ENCODE peak calls at places on chromosome 14, in nine cellular contexts. K is CD8-positive, alpha-beta memory T cell; G is PC-9; X is CD4-positive, CD25-positive, alpha-beta regulatory T cell; Z is CD8-positive, alpha-beta T cell; I is SK-N-SH; V is fibroblast of lung; R is keratinocyte; S is uterus. B is an unnamed sample.

GRCh38 chr14:20978687-20979086 is 11.1 kb upstream of the METTL17 start:
- DNase-seq in K (no peak), G (no peak), X (no peak), Z (no peak), I (no peak), V (no peak), R (no peak), S (no peak), B (peak; percentile 11)

GRCh38 chr14:94612174-94612573 is at the start of gene SERPINA3:
- DNase-seq in K (no peak), G (no peak), X (no peak), Z (no peak), I (no peak), V (peak; percentile 70), R (no peak), S (no peak), B (no peak)

GRCh38 chr14:59679872-59680271 is 103.3 kb upstream of the CCDC175 start:
- DNase-seq in K (no peak), G (no peak), X (no peak), Z (no peak), I (no peak), V (no peak), R (no peak), S (no peak), B (no peak)

GRCh38 chr14:24246765-24247212 is 4.4 kb upstream of the TINF2 start:
- DNase-seq in K (no peak), G (no peak), X (no peak), Z (no peak), I (no peak), V (no peak), R (no peak), S (no peak), B (peak; percentile 64)

GRCh38 chr14:60931206-60931605 is 49.7 kb downstream of the TRMT5 start:
- DNase-seq in K (no peak), G (no peak), X (no peak), Z (no peak), I (no peak), V (no peak), R (no peak), S (no peak), B (no peak)

GRCh38 chr14:33799705-33800269 is 151.1 kb downstream of the EGLN3 start:
- DNase-seq in K (no peak), G (no peak), X (no peak), Z (no peak), I (no peak), V (no peak), R (no peak), S (no peak), B (no peak)

GRCh38 chr14:75709207-75709812 is 48.3 kb downstream of the TTLL5 start:
- DNase-seq in K (peak; percentile 60), G (peak; percentile 58), X (peak; percentile 27), Z (peak; percentile 23), I (peak; percentile 52), V (peak; percentile 92), R (no peak), S (peak; percentile 78), B (peak; percentile 76)

GRCh38 chr14:42214981-42215491 is 608.4 kb downstream of the LRFN5 start:
- DNase-seq in K (no peak), G (peak; percentile 10), X (no peak), Z (no peak), I (no peak), V (peak; percentile 85), R (peak; percentile 65), S (no peak), B (no peak)

GRCh38 chr14:23101986-23102625 is 2.7 kb downstream of the CIROP start:
- DNase-seq in K (no peak), G (no peak), X (no peak), Z (no peak), I (no peak), V (no peak), R (no peak), S (no peak), B (no peak)

GRCh38 chr14:96501383-96501745 is 818 bp upstream of the PAPOLA start:
- DNase-seq in K (no peak), G (no peak), X (no peak), Z (no peak), I (peak; percentile 17), V (no peak), R (no peak), S (no peak), B (no peak)

GRCh38 chr14:55572578-55572977 is 7.4 kb upstream of the KTN1 start:
- DNase-seq in K (no peak), G (no peak), X (no peak), Z (no peak), I (peak; percentile 41), V (no peak), R (no peak), S (no peak), B (no peak)

GRCh38 chr14:91870001-91870400 is 2.7 kb upstream of the TC2N start:
- DNase-seq in K (peak; percentile 83), G (peak; percentile 5), X (peak; percentile 55), Z (no peak), I (no peak), V (no peak), R (no peak), S (no peak), B (peak; percentile 61)

GRCh38 chr14:94836849-94837248 is 66.9 kb upstream of the GSC start:
- DNase-seq in K (no peak), G (no peak), X (no peak), Z (no peak), I (no peak), V (no peak), R (no peak), S (no peak), B (no peak)

GRCh38 chr14:87813211-87813610 is 179.8 kb downstream of the GALC start:
- DNase-seq in K (no peak), G (no peak), X (no peak), Z (no peak), I (no peak), V (no peak), R (no peak), S (no peak), B (no peak)

GRCh38 chr14:91005716-91006115 is 54.7 kb downstream of the RPS6KA5 start:
- DNase-seq in K (no peak), G (no peak), X (no peak), Z (no peak), I (no peak), V (no peak), R (no peak), S (no peak), B (no peak)

GRCh38 chr14:75875958-75876357 is 105.8 kb downstream of the TGFB3 start:
- DNase-seq in K (no peak), G (peak; percentile 41), X (no peak), Z (no peak), I (no peak), V (no peak), R (no peak), S (no peak), B (no peak)

GRCh38 chr14:100060766-100061165 is 4.5 kb upstream of the EVL start:
- DNase-seq in K (no peak), G (no peak), X (no peak), Z (no peak), I (no peak), V (no peak), R (no peak), S (no peak), B (no peak)

GRCh38 chr14:100065161-100065871 is at the start of gene EVL:
- DNase-seq in K (peak; percentile 87), G (no peak), X (peak; percentile 52), Z (peak; percentile 50), I (no peak), V (no peak), R (no peak), S (no peak), B (peak; percentile 57)

GRCh38 chr14:100063314-100063941 is 1.8 kb upstream of the EVL start:
- DNase-seq in K (no peak), G (no peak), X (no peak), Z (no peak), I (no peak), V (no peak), R (no peak), S (no peak), B (peak; percentile 47)

GRCh38 chr14:100059433-100059781 is 5.8 kb upstream of the EVL start:
- DNase-seq in K (no peak), G (peak; percentile 32), X (no peak), Z (no peak), I (no peak), V (no peak), R (no peak), S (no peak), B (no peak)

DNA sequence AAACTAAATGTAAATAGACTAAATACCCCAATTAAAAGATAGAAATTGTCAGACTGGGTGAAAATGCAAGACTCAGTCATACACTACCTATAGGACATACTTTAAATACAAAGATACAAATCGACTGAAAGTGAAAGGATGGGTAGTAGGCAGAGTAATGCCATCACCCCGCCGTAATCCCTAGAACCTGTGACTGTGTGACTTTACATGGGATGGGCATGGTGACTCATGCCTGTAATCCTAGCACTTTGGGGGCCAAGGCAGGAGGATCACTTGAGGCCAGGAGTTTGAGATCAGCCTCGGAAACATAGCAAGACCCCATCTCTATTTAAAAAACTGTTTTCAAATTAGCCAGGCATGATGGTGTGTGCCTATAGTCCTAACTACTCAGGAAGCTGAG is 2.6 kb upstream of the EVL start:
- DNase-seq in K (peak; percentile 50), G (no peak), X (no peak), Z (no peak), I (no peak), V (no peak), R (no peak), S (no peak), B (no peak)
- H3K4me1 ChIP-seq in K (peaks cover 75% of the 10 kb centered on the region), G (peaks cover 36% of the 10 kb centered on the region), X (peaks cover 92% of the 10 kb centered on the region), Z (peaks cover 74% of the 10 kb centered on the region), I (peaks cover 10% of the 10 kb centered on the region), V (no peaks in the 10 kb centered on the region), R (peaks cover 25% of the 10 kb centered on the region), S (no peaks in the 10 kb centered on the region), B (peaks cover 2% of the 10 kb centered on the region)

GRCh38 chr14:100619382-100620305 is 32.4 kb upstream of the BEGAIN start:
- DNase-seq in K (no peak), G (no peak), X (no peak), Z (no peak), I (peak; percentile 25), V (no peak), R (no peak), S (no peak), B (no peak)
- H3K4me3 ChIP-seq in K (no peak overlapping the region), G (no peak overlapping the region), X (no peak overlapping the region), Z (no peak overlapping the region), I (no peak overlapping the region), V (no peak overlapping the region), R (no peak overlapping the region), S (no peak overlapping the region), B (no peak overlapping the region)

GRCh38 chr14:50768693-50769092 is 62.3 kb downstream of the NIN start:
- DNase-seq in K (no peak), G (no peak), X (no peak), Z (no peak), I (no peak), V (no peak), R (no peak), S (no peak), B (no peak)
- H3K27ac ChIP-seq in K (no peak overlapping the region), G (no peak overlapping the region), X (no peak overlapping the region), Z (no peak overlapping the region), I (peak overlapping the region; percentile 70), V (no peak overlapping the region), R (no peak overlapping the region), S (no peak overlapping the region), B (no peak overlapping the region)

DNA sequence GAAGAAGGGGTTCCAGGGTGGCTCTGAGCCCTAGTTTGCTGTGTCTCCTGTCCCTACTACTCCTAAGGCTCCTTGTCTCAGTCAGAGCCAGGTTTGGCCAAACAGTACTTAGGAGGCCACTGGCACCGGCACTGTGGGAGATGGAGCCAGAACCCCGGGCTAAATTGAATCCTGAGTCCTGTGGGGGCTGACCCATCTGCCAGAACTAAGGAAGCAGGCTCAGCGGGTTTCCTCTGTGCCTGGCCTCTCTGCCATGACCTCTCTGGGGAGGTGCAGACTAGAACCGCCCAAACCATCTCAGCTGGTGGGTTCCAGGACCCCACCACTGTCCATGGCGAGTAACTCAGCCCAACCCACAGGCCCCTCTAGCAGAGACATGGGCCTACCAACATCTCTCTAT is 5.5 kb downstream of the ACTN1 start:
- DNase-seq in K (no peak), G (no peak), X (no peak), Z (no peak), I (no peak), V (no peak), R (no peak), S (no peak), B (no peak)
- H3K4me1 ChIP-seq in K (peaks cover 60% of the 10 kb centered on the region), G (peaks cover 37% of the 10 kb centered on the region), X (peaks cover 51% of the 10 kb centered on the region), Z (peaks cover 87% of the 10 kb centered on the region), I (peaks cover 80% of the 10 kb centered on the region), V (peaks cover 51% of the 10 kb centered on the region), R (peaks cover 64% of the 10 kb centered on the region), S (peaks cover 35% of the 10 kb centered on the region), B (peaks cover 11% of the 10 kb centered on the region)